ENCODE peak calls at places on chromosomes 4 and X, in eight cellular contexts. O, T, F, D, J, N, X and W are unnamed samples.

GRCh38 chrX:134732152-134732551 is 73.9 kb upstream of the PLAC1 start:
- DNase-seq in D (no peak), J (no peak), X (no peak), T (no peak), N (no peak), F (no peak), O (no peak), W (no peak)

GRCh38 chr4:109993116-109993515 is 80.4 kb downstream of the EGF start:
- DNase-seq in N (no peak), J (no peak), X (no peak), F (no peak), D (no peak), O (no peak), T (no peak), W (no peak)

GRCh38 chrX:47210661-47211425 is 7.6 kb upstream of the CDK16 start:
- DNase-seq in T (no peak), J (no peak), N (no peak), D (no peak), O (no peak), F (no peak), X (no peak), W (no peak)

GRCh38 chrX:7730071-7730470 is 112.9 kb upstream of the VCX start:
- DNase-seq in J (no peak), N (no peak), F (no peak), T (no peak), X (no peak), D (no peak), O (no peak), W (no peak)

GRCh38 chrX:71235482-71235881 is 12.5 kb downstream of the GJB1 start:
- DNase-seq in J (no peak), O (no peak), F (no peak), N (no peak), X (no peak), D (no peak), T (no peak), W (no peak)

GRCh38 chr4:8221476-8221875 is 22.4 kb downstream of the SH3TC1 start:
- DNase-seq in J (no peak), N (no peak), T (no peak), X (no peak), F (no peak), D (no peak), O (no peak), W (peak)

GRCh38 chrX:65509400-65509799 is 25.2 kb downstream of the LAS1L start:
- DNase-seq in X (no peak), N (no peak), D (no peak), O (no peak), J (no peak), F (no peak), T (no peak), W (no peak)

GRCh38 chr4:79273918-79274317 is 51.9 kb downstream of the NAA11 start:
- DNase-seq in F (no peak), J (no peak), O (no peak), D (no peak), T (no peak), N (no peak), X (no peak), W (no peak)

GRCh38 chr4:105197777-105198176 is 51.1 kb downstream of the TET2 start:
- DNase-seq in D (no peak), N (no peak), O (no peak), T (no peak), F (no peak), X (peak), J (no peak), W (no peak)

GRCh38 chr4:105192910-105193309 is 46.2 kb downstream of the TET2 start:
- DNase-seq in D (no peak), J (no peak), T (no peak), X (no peak), O (no peak), N (peak), F (no peak), W (no peak)

GRCh38 chr4:105198541-105198940 is 51.9 kb downstream of the TET2 start:
- DNase-seq in N (no peak), D (no peak), T (no peak), J (no peak), O (no peak), F (no peak), X (no peak), W (no peak)

GRCh38 chr4:105194328-105195231 is 47.9 kb downstream of the TET2 start:
- DNase-seq in O (no peak), N (no peak), J (no peak), F (peak), D (no peak), X (peak), T (no peak), W (no peak)

DNA sequence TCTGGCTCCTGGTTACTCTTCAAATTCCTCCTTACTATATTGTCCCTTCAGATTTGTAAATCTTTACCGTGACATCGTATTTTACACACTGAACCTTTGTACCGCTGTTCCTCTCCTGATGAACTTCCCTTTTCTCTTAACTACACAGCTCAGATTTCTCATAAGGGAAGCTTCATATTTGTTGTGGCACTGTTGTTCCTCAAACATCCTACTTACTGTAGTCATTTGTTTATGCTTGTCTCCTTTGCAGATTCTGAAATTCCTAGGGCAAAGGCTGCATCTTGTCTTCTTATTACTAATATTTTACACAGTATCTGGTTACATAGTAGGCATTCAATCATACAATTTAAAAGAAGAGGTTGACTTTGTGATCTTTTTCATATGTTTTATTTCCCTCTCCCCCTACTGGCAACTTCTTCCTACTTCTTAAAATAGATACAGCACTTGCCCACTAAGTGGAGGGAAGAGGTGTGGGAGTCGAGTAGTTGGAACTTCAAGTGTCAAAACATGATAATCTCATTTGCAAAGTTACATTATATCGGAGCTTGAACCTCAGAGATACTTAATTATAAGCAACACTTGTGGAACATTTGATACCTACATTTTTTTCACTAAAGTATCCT is 50.0 kb downstream of the TET2 start:
- DNase-seq in F (peak), O (no peak), X (peak), T (no peak), J (no peak), N (no peak), D (no peak), W (no peak)
- TF ChIP-seq CTCF in F (no peak), O (peak), X (no peak), T (peak), J (no peak), N (no peak), D (no peak), W (peak)

GRCh38 chrX:67044029-67044653 is 405.3 kb upstream of the EDA2R start:
- DNase-seq in D (no peak), F (no peak), X (no peak), J (no peak), N (no peak), O (no peak), T (no peak), W (no peak)
- H3K4me3 ChIP-seq in D (no peak), F (no peak), X (no peak), J (no peak), N (no peak), O (no peak), T (no peak), W (no peak)

DNA sequence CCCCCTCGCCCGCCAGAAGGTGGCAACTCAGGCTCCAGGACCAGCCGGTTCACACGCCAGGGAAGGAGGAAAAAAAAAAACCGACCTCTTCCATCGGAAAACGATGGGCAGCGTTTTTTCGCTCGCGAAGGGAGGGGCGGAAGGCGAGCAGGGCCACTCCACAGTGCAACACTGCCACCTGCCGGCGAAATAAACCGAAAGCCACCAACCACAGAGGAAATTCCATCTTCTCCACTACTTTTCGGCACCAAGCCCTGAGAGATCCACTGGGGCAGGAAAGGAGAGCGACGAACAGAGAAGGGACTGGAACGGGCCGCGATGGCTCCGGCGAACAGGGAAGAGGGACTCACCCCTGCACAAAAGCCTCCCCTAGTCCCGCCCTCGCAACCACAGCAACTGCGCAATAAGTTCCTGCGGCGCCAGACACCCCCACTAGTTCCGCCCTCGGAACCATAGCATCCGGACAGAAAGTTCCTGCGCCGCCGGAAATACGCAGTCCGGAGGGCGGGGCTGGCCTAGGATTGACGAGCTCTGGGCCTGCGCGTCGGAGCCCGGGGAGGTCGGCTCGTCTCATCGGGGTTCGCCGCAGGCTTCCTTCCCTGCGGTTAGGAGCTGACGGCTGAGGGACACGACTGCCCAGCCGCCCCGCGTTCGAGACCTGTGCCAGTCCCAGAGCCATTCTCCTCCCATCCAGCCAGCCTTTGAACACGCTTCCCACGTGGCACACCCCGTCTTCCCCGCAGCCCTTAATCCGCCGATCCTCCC is 23.4 kb downstream of the FAM156A start:
- DNase-seq in J (peak), X (peak), D (peak), N (peak), O (peak), F (peak), T (peak), W (peak)
- TF ChIP-seq CTCF in J (peak), X (peak), D (peak), N (peak), O (peak), F (peak), T (peak), W (peak)

DNA sequence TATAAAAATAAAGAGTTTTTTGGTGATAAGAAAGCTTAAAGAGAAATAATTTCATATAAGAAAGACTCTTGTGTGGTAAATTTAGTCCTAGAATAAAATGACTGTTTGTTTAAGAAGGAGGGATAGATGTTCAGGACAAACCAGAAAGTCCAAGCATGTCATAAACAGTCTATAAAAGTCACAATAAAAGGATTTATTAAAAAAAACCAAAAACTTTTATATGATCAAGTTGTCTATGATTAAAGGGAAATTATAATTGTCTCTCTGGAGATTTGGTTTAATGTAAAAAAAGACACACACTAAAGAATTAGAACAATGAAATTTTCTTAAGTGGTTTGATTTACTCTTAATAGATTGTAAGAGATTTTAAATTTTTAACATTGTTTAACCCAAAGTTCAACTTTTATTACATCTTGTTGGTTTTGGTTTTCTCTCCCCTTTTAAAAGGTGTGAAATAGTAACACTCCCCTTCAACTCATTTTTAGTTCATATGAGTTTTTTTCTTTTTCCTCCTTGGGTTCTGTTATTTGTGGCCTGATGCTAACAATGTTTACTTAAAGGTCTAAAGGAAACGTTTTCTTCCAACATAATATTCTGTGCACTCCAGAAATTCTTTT is 89.7 kb downstream of the PDHA2 start:
- DNase-seq in F (no peak), X (no peak), J (no peak), D (no peak), O (no peak), N (no peak), T (no peak), W (no peak)
- H3K4me3 ChIP-seq in F (no peak), X (no peak), J (no peak), D (no peak), O (no peak), N (no peak), T (no peak), W (no peak)

GRCh38 chr4:153119626-153120025 is 84.6 kb upstream of the TRIM2 start:
- DNase-seq in N (no peak), O (no peak), J (no peak), T (no peak), F (no peak), D (no peak), X (no peak), W (no peak)
- TF ChIP-seq CTCF in N (no peak), O (no peak), J (no peak), T (no peak), F (no peak), D (no peak), X (no peak), W (no peak)

DNA sequence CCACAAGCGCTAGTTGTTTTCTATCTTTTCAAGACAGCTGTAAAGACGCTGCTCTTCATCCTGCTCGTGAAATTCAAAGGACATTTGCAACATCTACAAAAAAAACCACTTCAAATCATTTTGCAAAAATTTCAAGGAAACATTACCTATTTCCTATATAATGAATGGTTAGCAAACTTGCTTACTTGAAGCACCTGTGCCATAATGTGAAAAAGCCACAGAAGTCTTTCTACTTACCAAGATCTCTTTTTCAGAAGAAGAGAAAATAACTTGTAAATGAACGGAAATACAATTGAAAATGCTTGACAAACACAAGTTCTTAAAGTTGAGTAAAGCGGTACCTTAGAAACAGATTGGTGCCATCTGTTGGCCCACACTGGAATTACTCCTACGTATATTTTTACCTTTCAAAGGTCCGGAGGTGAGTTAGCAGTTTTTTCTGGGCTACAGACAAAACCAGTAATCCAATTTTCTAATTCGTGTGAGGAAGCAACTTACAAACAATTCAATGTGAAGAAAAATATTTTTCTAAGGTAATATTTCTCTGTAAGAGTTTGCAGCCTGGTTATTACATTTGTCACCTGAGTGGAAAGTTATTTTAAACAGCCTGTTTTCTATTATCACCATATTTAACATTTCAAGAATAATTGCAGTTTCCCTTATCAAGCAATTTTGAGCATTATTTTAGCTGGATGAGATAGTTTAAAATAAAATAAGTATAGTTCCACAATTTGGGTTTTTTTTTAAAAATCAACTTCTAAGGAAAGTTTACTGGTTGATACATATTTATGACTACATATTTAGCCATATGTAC is at the start of gene TLR6:
- DNase-seq in F (peak), N (peak), D (no peak), O (peak), T (no peak), J (peak), X (peak), W (no peak)
- H3K4me3 ChIP-seq in F (no peak), N (peak), D (peak), O (no peak), T (peak), J (no peak), X (peak), W (no peak)

DNA sequence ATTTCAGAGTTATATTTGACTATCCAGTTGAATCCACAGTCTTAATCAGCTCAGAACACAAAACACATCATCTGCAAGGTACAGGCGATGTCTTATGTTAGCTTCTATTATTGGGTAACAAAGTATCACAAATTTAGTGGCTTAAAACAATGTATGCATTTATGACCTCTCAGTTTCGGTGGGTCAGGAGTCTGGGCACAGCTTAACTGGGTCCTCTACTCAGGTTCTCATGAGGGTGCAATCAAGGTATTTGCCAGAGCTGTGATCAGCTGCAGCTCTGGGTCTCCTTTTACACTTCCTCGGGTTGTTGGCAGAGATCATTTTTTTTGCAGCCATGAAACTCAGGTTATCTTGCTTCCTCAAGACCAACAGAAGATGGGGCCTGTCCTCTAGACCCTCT is 498.9 kb downstream of the IDS start:
- DNase-seq in T (no peak), J (no peak), O (no peak), X (no peak), N (no peak), D (no peak), F (no peak), W (no peak)
- TF ChIP-seq CTCF in T (no peak), J (no peak), O (no peak), X (no peak), N (no peak), D (no peak), F (no peak), W (no peak)

GRCh38 chr4:176792348-176793059 is at the start of gene VEGFC:
- DNase-seq in J (peak), F (peak), D (peak), N (peak), X (peak), T (peak), O (peak), W (no peak)
- H3K4me3 ChIP-seq in J (peak), F (peak), D (peak), N (peak), X (peak), T (peak), O (peak), W (peak)

GRCh38 chrX:41730101-41730500 is 6.1 kb downstream of the GPR82 start:
- DNase-seq in T (no peak), O (no peak), N (no peak), J (no peak), D (no peak), X (no peak), F (no peak), W (no peak)

GRCh38 chrX:41733939-41734338 is 10.0 kb downstream of the GPR82 start:
- DNase-seq in F (peak), N (no peak), X (peak), D (no peak), T (no peak), J (no peak), O (no peak), W (no peak)

GRCh38 chrX:41732260-41732659 is 8.3 kb downstream of the GPR82 start:
- DNase-seq in T (no peak), O (no peak), J (no peak), X (no peak), D (no peak), F (no peak), N (no peak), W (no peak)

GRCh38 chrX:41737065-41737464 is 13.1 kb downstream of the GPR82 start:
- DNase-seq in J (no peak), N (no peak), O (no peak), F (no peak), X (no peak), D (no peak), T (no peak), W (no peak)

GRCh38 chrX:41734530-41734929 is 10.5 kb downstream of the GPR82 start:
- DNase-seq in D (no peak), X (peak), N (peak), F (peak), T (no peak), O (no peak), J (no peak), W (no peak)
- TF ChIP-seq CTCF in D (no peak), X (peak), N (peak), F (peak), T (peak), O (no peak), J (no peak), W (peak)